ENCODE peak calls at places on chromosome 7, in ten cellular contexts. B is GM04504; C is heart left ventricle; L is anterior cingulate cortex; Y is mucosa of gallbladder; H is ovary; G is AG04450; D is stimulated activated CD4-positive, alpha-beta T cell treated with anti-CD3 and anti-CD28 coated beads, Interleukin-4, amount 100 ng/mL, for 1 hour; P is PC-9; S is HT1080. E is an unnamed sample.

GRCh38 chr7:149727541-149728476 is 45.6 kb downstream of the ZNF467 start:
- DNase-seq in C (no peak), Y (no peak), P (peak; percentile 23), G (no peak), B (no peak), S (no peak), L (no peak), H (no peak), D (no peak), E (no peak)

GRCh38 chr7:19480383-19480782 is 228.5 kb downstream of the POLR1F start:
- DNase-seq in H (no peak), B (no peak), Y (no peak), C (no peak), G (no peak), D (no peak), P (no peak), L (no peak), S (no peak), E (no peak)

GRCh38 chr7:1617957-1618356 is 48.1 kb upstream of the PSMG3 start:
- DNase-seq in G (no peak), D (no peak), B (no peak), H (no peak), S (no peak), L (no peak), C (no peak), P (no peak), Y (no peak), E (no peak)

GRCh38 chr7:55573234-55573504 is 867 bp upstream of the VOPP1 start:
- DNase-seq in B (no peak), Y (no peak), S (no peak), L (no peak), D (no peak), G (no peak), P (no peak), H (no peak), C (no peak), E (no peak)

GRCh38 chr7:29331163-29331562 is 136.6 kb downstream of the CHN2 start:
- DNase-seq in L (no peak), P (no peak), D (no peak), H (no peak), Y (no peak), C (no peak), B (no peak), S (no peak), G (no peak), E (no peak)

GRCh38 chr7:150874401-150875198 is 22.3 kb downstream of the AOC1 start:
- DNase-seq in S (peak; percentile 44), C (no peak), H (no peak), B (no peak), P (no peak), Y (no peak), D (no peak), G (no peak), L (no peak), E (no peak)

GRCh38 chr7:91242097-91242846 is 22.0 kb upstream of the FZD1 start:
- DNase-seq in L (no peak), H (no peak), P (peak; percentile 61), D (no peak), S (no peak), B (no peak), C (no peak), G (no peak), Y (no peak), E (no peak)

GRCh38 chr7:125670926-125671572 is 741.4 kb upstream of the POT1 start:
- DNase-seq in L (no peak), D (no peak), B (no peak), G (no peak), Y (no peak), H (no peak), C (no peak), P (no peak), S (peak; percentile 10), E (no peak)

GRCh38 chr7:112420236-112420945 is 29.9 kb upstream of the IFRD1 start:
- DNase-seq in S (no peak), G (no peak), D (no peak), Y (no peak), P (no peak), L (no peak), B (no peak), H (no peak), C (no peak), E (no peak)

GRCh38 chr7:120404042-120404441 is 131.1 kb downstream of the KCND2 start:
- DNase-seq in L (no peak), H (no peak), Y (no peak), D (no peak), C (no peak), P (peak; percentile 40), B (no peak), S (no peak), G (no peak), E (no peak)

GRCh38 chr7:84490661-84491060 is 296.1 kb upstream of the SEMA3A start:
- DNase-seq in D (no peak), P (no peak), C (no peak), Y (no peak), H (no peak), L (no peak), S (no peak), B (peak; percentile 72), G (no peak), E (no peak)

GRCh38 chr7:132240262-132240661 is 336.0 kb downstream of the PLXNA4 start:
- DNase-seq in G (no peak), Y (no peak), L (no peak), P (no peak), B (no peak), D (no peak), C (no peak), S (no peak), H (no peak), E (no peak)

GRCh38 chr7:48112431-48113165 is 23.5 kb downstream of the UPP1 start:
- DNase-seq in S (peak; percentile 13), G (no peak), H (no peak), Y (no peak), P (peak; percentile 61), L (no peak), D (no peak), B (no peak), C (no peak), E (no peak)

GRCh38 chr7:27185013-27185707 is at the start of gene HOXA11:
- DNase-seq in G (no peak), D (no peak), Y (no peak), L (no peak), P (no peak), H (peak; percentile 30), C (no peak), S (no peak), B (peak; percentile 94), E (no peak)

GRCh38 chr7:17041324-17041723 is 159.5 kb upstream of the AGR3 start:
- DNase-seq in D (no peak), S (peak; percentile 88), Y (no peak), P (peak; percentile 97), L (no peak), B (peak; percentile 62), H (no peak), G (peak; percentile 65), C (no peak), E (no peak)

GRCh38 chr7:32298403-32299132 is 191.6 kb downstream of the LSM5 start:
- DNase-seq in H (no peak), C (peak; percentile 10), G (no peak), D (no peak), P (no peak), L (no peak), Y (no peak), S (no peak), B (no peak), E (no peak)

GRCh38 chr7:2843711-2844152 is 376 bp downstream of the GNA12 start:
- DNase-seq in Y (peak; percentile 22), L (no peak), D (peak; percentile 36), P (no peak), B (no peak), H (peak; percentile 71), S (no peak), C (peak; percentile 50), G (no peak), E (no peak)

GRCh38 chr7:77806425-77806824 is 7.9 kb downstream of the PHTF2 start:
- DNase-seq in Y (no peak), B (no peak), C (no peak), H (no peak), S (no peak), L (no peak), D (no peak), G (no peak), P (no peak), E (no peak)

GRCh38 chr7:115249080-115249479 is 327.2 kb downstream of the MDFIC start:
- DNase-seq in G (peak; percentile 27), L (no peak), B (peak; percentile 40), Y (no peak), S (no peak), C (no peak), P (no peak), H (no peak), D (no peak), E (no peak)

GRCh38 chr7:71625534-71625933 is 493.6 kb downstream of the GALNT17 start:
- DNase-seq in C (no peak), P (no peak), S (no peak), Y (no peak), H (no peak), G (no peak), D (no peak), L (no peak), B (no peak), E (no peak)